ENCODE peak calls at places on chromosomes 5 and 9, in seven cellular contexts. P, N, D, H, R, W and L are unnamed samples.

GRCh38 chr9:130327070-130327780 is 61.7 kb downstream of the HMCN2 start:
- DNase-seq in R (no peak), P (no peak), N (no peak), D (peak), H (no peak), W (no peak), L (no peak)

GRCh38 chr9:37406603-37407401 is 15.7 kb upstream of the GRHPR start:
- DNase-seq in R (no peak), W (no peak), P (no peak), D (no peak), N (no peak), H (no peak), L (no peak)

GRCh38 chr5:11925701-11926100 is 21.5 kb upstream of the CTNND2 start:
- DNase-seq in P (no peak), R (no peak), H (no peak), D (no peak), W (no peak), N (no peak), L (no peak)

GRCh38 chr9:93860694-93861658 is 94.2 kb downstream of the BARX1 start:
- DNase-seq in R (no peak), P (no peak), W (no peak), N (no peak), D (no peak), H (no peak), L (no peak)

GRCh38 chr5:35230043-35230611 is at the start of gene PRLR:
- DNase-seq in D (peak), N (peak), W (no peak), P (peak), R (peak), H (no peak), L (no peak)

GRCh38 chr9:129270205-129270604 is 92.1 kb upstream of the IER5L start:
- DNase-seq in P (no peak), N (peak), D (no peak), W (peak), R (peak), H (no peak), L (no peak)

GRCh38 chr9:79302002-79302401 is 269.8 kb upstream of the TLE4 start:
- DNase-seq in D (no peak), N (no peak), W (no peak), H (no peak), R (no peak), P (no peak), L (no peak)

GRCh38 chr5:66515209-66515608 is 81.0 kb upstream of the MAST4 start:
- DNase-seq in R (no peak), N (no peak), D (no peak), P (no peak), W (no peak), H (no peak), L (no peak)

GRCh38 chr9:76438841-76439588 is 20.0 kb upstream of the GCNT1 start:
- DNase-seq in N (no peak), D (no peak), W (no peak), H (no peak), R (peak), P (no peak), L (no peak)

GRCh38 chr5:35308391-35308790 is 78.1 kb upstream of the PRLR start:
- DNase-seq in P (no peak), H (no peak), W (no peak), D (no peak), N (no peak), R (no peak), L (no peak)

GRCh38 chr5:34686762-34687268 is 30.7 kb downstream of the RAI14 start:
- DNase-seq in H (peak), N (peak), D (peak), P (peak), W (no peak), R (no peak), L (peak)

GRCh38 chr5:2710910-2711309 is 40.6 kb downstream of the IRX2 start:
- DNase-seq in D (no peak), P (no peak), W (no peak), N (no peak), H (no peak), R (no peak), L (no peak)
- TF ChIP-seq CTCF in D (no peak), P (no peak), W (no peak), N (no peak), H (peak), R (no peak), L (peak)

GRCh38 chr5:6780802-6781391 is 67.7 kb downstream of the TENT4A start:
- DNase-seq in D (no peak), H (no peak), R (no peak), W (peak), P (no peak), N (no peak), L (no peak)
- TF ChIP-seq CTCF in D (peak), H (peak), R (peak), W (peak), P (peak), N (no peak), L (peak)

GRCh38 chr5:77643654-77644404 is 5.3 kb upstream of the OTP start:
- DNase-seq in H (no peak), D (no peak), P (no peak), R (no peak), N (no peak), W (no peak), L (no peak)

GRCh38 chr5:77645995-77646639 is 7.6 kb upstream of the OTP start:
- DNase-seq in P (no peak), D (no peak), H (no peak), N (no peak), R (no peak), W (no peak), L (no peak)

GRCh38 chr5:77644443-77645157 is 6.1 kb upstream of the OTP start:
- DNase-seq in R (no peak), P (no peak), N (no peak), H (no peak), D (no peak), W (no peak), L (no peak)

GRCh38 chr5:77642915-77643653 is 4.6 kb upstream of the OTP start:
- DNase-seq in H (no peak), W (no peak), R (no peak), P (no peak), D (no peak), N (no peak), L (no peak)

GRCh38 chr5:77645158-77645994 is 6.9 kb upstream of the OTP start:
- DNase-seq in H (no peak), R (peak), N (peak), W (peak), P (peak), D (peak), L (no peak)
- TF ChIP-seq CTCF in H (no peak), R (no peak), N (no peak), W (peak), P (peak), D (peak), L (peak)

GRCh38 chr9:98961513-98962180 is 17.9 kb downstream of the COL15A1 start:
- DNase-seq in W (no peak), R (no peak), D (no peak), H (no peak), P (no peak), N (no peak), L (no peak)

GRCh38 chr9:98957826-98958225 is 14.1 kb downstream of the COL15A1 start:
- DNase-seq in H (no peak), R (no peak), P (no peak), D (no peak), N (no peak), W (no peak), L (no peak)

GRCh38 chr9:98955259-98955658 is 11.6 kb downstream of the COL15A1 start:
- DNase-seq in W (no peak), H (no peak), N (no peak), P (no peak), D (no peak), R (no peak), L (no peak)

GRCh38 chr9:98960409-98960808 is 16.7 kb downstream of the COL15A1 start:
- DNase-seq in W (no peak), H (no peak), N (no peak), R (no peak), D (no peak), P (no peak), L (no peak)

DNA sequence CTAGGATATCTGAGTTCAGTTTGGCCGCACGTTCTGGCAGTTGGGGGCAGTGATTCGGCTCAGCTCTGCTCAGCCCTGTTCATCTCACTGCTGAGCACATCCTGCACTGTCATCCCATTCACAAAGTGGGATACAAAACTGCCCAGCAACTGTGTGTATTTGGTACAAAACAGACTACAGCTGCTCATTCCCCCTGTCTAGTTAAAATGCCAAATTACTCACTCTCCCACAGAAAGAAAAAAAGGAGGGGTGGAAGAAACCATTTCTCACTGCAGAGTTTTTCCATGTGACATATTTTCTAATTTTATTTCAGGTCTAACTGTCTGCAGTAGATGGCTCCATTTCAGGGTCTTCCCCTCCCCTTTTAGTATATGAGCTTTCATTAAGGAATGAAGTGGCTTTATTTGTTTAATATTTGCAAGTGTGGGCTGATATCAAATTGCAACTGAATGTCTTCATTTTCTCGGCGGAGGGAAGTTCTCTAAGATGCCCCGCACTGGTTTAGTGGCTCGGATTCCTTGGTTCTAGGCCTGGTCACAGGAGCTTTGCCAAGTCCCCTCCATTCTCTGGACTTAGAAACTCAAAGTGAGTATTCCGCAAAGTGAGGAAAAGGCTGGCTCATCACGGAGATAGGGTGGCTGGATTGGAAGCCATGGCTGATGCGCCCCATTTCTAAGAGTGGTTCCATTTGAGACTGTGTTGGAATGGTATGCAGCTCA is 14.7 kb downstream of the COL15A1 start:
- DNase-seq in W (no peak), R (no peak), P (no peak), D (no peak), N (no peak), H (no peak), L (peak)
- TF ChIP-seq CTCF in W (no peak), R (no peak), P (no peak), D (no peak), N (no peak), H (no peak), L (no peak)

DNA sequence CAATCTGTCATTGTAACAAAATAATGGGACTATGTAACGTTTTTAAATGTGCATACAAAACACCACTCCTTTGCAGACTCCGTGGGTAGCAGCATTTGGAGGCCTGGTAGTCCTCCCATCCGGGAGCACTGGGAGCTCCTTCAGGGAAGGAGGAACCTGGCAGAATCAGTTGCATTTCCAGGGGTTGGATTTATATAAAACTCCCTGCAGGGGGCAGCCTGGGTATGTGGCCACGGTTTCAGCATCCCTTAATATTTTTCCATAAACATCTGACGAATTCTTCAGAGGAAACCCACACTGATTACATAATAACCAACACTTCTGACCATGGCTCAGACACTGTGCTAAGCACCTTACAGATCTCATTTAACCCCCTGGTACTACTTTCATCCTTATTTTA is 6.1 kb upstream of the AFAP1L1 start:
- DNase-seq in W (no peak), R (no peak), H (no peak), N (no peak), P (peak), D (peak), L (peak)
- TF ChIP-seq CTCF in W (peak), R (peak), H (peak), N (no peak), P (peak), D (peak), L (peak)